ENCODE peak calls at places on chromosomes 11 and 22, in six cellular contexts. One of them, this sample, is unnamed.

GRCh38 chr11:78338138-78338537 is 79.5 kb downstream of the GAB2 start:
- DNase-seq in adrenal gland: no peak
- DNase-seq in H7: no peak
- DNase-seq in SJSA1: no peak
- DNase-seq in astrocyte of the spinal cord: no peak
- DNase-seq in HFF-Myc: no peak
- DNase-seq in this sample: no peak

GRCh38 chr11:119671048-119671447 is 58.0 kb downstream of the NECTIN1 start:
- DNase-seq in H7: no peak
- DNase-seq in adrenal gland: peak
- DNase-seq in SJSA1: no peak
- DNase-seq in astrocyte of the spinal cord: peak
- DNase-seq in HFF-Myc: peak
- DNase-seq in this sample: no peak

GRCh38 chr11:111429066-111429506 is 50.0 kb upstream of the POU2AF1 start:
- DNase-seq in adrenal gland: peak
- DNase-seq in H7: peak
- DNase-seq in astrocyte of the spinal cord: peak
- DNase-seq in SJSA1: no peak
- DNase-seq in HFF-Myc: no peak
- DNase-seq in this sample: peak

GRCh38 chr11:86800076-86800955 is at the start of gene PRSS23:
- DNase-seq in SJSA1: peak
- DNase-seq in H7: peak
- DNase-seq in HFF-Myc: no peak
- DNase-seq in adrenal gland: peak
- DNase-seq in astrocyte of the spinal cord: peak
- DNase-seq in this sample: no peak

GRCh38 chr11:82775736-82776346 is 42.2 kb upstream of the FAM181B start:
- DNase-seq in adrenal gland: peak
- DNase-seq in astrocyte of the spinal cord: peak
- DNase-seq in SJSA1: peak
- DNase-seq in H7: peak
- DNase-seq in HFF-Myc: peak
- DNase-seq in this sample: peak

GRCh38 chr11:1224491-1225385 is 1.9 kb downstream of the MUC5B start:
- DNase-seq in H7: peak
- DNase-seq in HFF-Myc: no peak
- DNase-seq in astrocyte of the spinal cord: no peak
- DNase-seq in SJSA1: no peak
- DNase-seq in adrenal gland: no peak
- DNase-seq in this sample: no peak

GRCh38 chr11:18259259-18259658 is 6.8 kb upstream of the SAA1 start:
- DNase-seq in adrenal gland: no peak
- DNase-seq in HFF-Myc: no peak
- DNase-seq in SJSA1: no peak
- DNase-seq in H7: no peak
- DNase-seq in astrocyte of the spinal cord: no peak
- DNase-seq in this sample: no peak

GRCh38 chr22:35591696-35592417 is 25.3 kb downstream of the MB start:
- DNase-seq in SJSA1: no peak
- DNase-seq in H7: no peak
- DNase-seq in HFF-Myc: no peak
- DNase-seq in adrenal gland: no peak
- DNase-seq in astrocyte of the spinal cord: no peak
- DNase-seq in this sample: no peak

GRCh38 chr11:79081441-79082124 is 359.2 kb downstream of the TENM4 start:
- DNase-seq in H7: no peak
- DNase-seq in SJSA1: peak
- DNase-seq in HFF-Myc: peak
- DNase-seq in astrocyte of the spinal cord: peak
- DNase-seq in adrenal gland: no peak
- DNase-seq in this sample: no peak

GRCh38 chr11:77085652-77086051 is 17.0 kb upstream of the OMP start:
- DNase-seq in astrocyte of the spinal cord: no peak
- DNase-seq in adrenal gland: no peak
- DNase-seq in SJSA1: no peak
- DNase-seq in HFF-Myc: no peak
- DNase-seq in H7: no peak
- DNase-seq in this sample: no peak

GRCh38 chr22:41931701-41932269 is 5.2 kb upstream of the TNFRSF13C start:
- DNase-seq in H7: no peak
- DNase-seq in astrocyte of the spinal cord: no peak
- DNase-seq in adrenal gland: no peak
- DNase-seq in SJSA1: no peak
- DNase-seq in HFF-Myc: no peak
- DNase-seq in this sample: no peak

GRCh38 chr22:22161924-22162851 is 82.4 kb upstream of the VPREB1 start:
- DNase-seq in astrocyte of the spinal cord: no peak
- DNase-seq in HFF-Myc: no peak
- DNase-seq in SJSA1: no peak
- DNase-seq in H7: peak
- DNase-seq in adrenal gland: no peak
- DNase-seq in this sample: no peak

GRCh38 chr22:38454361-38455062 is 487 bp downstream of the KCNJ4 start:
- DNase-seq in HFF-Myc: no peak
- DNase-seq in adrenal gland: no peak
- DNase-seq in H7: peak
- DNase-seq in astrocyte of the spinal cord: no peak
- DNase-seq in SJSA1: no peak
- DNase-seq in this sample: peak

GRCh38 chr11:71181566-71181965 is 70.8 kb downstream of the SHANK2 start:
- DNase-seq in astrocyte of the spinal cord: no peak
- DNase-seq in HFF-Myc: no peak
- DNase-seq in H7: no peak
- DNase-seq in SJSA1: no peak
- DNase-seq in adrenal gland: no peak
- DNase-seq in this sample: no peak

GRCh38 chr11:14308114-14308896 is 50.7 kb downstream of the RRAS2 start:
- DNase-seq in adrenal gland: peak
- DNase-seq in SJSA1: peak
- DNase-seq in HFF-Myc: peak
- DNase-seq in H7: no peak
- DNase-seq in astrocyte of the spinal cord: peak
- DNase-seq in this sample: peak

GRCh38 chr11:94154095-94154856 is 25.6 kb downstream of the PANX1 start:
- DNase-seq in HFF-Myc: no peak
- DNase-seq in adrenal gland: no peak
- DNase-seq in SJSA1: no peak
- DNase-seq in astrocyte of the spinal cord: no peak
- DNase-seq in H7: no peak
- DNase-seq in this sample: no peak

GRCh38 chr22:29977107-29977506 is 94.1 kb downstream of the MTMR3 start:
- DNase-seq in SJSA1: no peak
- DNase-seq in HFF-Myc: no peak
- DNase-seq in adrenal gland: no peak
- DNase-seq in H7: no peak
- DNase-seq in astrocyte of the spinal cord: no peak
- DNase-seq in this sample: no peak

GRCh38 chr11:6319001-6319878 is 1.1 kb downstream of the CAVIN3 start:
- DNase-seq in SJSA1: no peak
- DNase-seq in HFF-Myc: no peak
- DNase-seq in adrenal gland: peak
- DNase-seq in H7: peak
- DNase-seq in astrocyte of the spinal cord: peak
- DNase-seq in this sample: no peak

GRCh38 chr22:50529416-50530279 is at the start of gene TYMP:
- DNase-seq in adrenal gland: peak
- DNase-seq in HFF-Myc: no peak
- DNase-seq in astrocyte of the spinal cord: no peak
- DNase-seq in SJSA1: no peak
- DNase-seq in H7: peak
- DNase-seq in this sample: no peak

GRCh38 chr11:8033791-8034585 is 46.9 kb downstream of the EIF3F start:
- DNase-seq in H7: no peak
- DNase-seq in HFF-Myc: no peak
- DNase-seq in adrenal gland: no peak
- DNase-seq in astrocyte of the spinal cord: no peak
- DNase-seq in SJSA1: no peak
- DNase-seq in this sample: no peak

GRCh38 chr11:103358251-103358650 is 249.0 kb downstream of the DYNC2H1 start:
- DNase-seq in adrenal gland: no peak
- DNase-seq in HFF-Myc: no peak
- DNase-seq in H7: no peak
- DNase-seq in SJSA1: no peak
- DNase-seq in astrocyte of the spinal cord: peak
- DNase-seq in this sample: no peak

GRCh38 chr22:33274214-33274828 is 216.1 kb upstream of the SYN3 start:
- DNase-seq in H7: peak
- DNase-seq in HFF-Myc: no peak
- DNase-seq in SJSA1: no peak
- DNase-seq in astrocyte of the spinal cord: no peak
- DNase-seq in adrenal gland: peak
- DNase-seq in this sample: peak

GRCh38 chr11:57336111-57336666 is 497 bp upstream of the SSRP1 start:
- DNase-seq in adrenal gland: peak
- DNase-seq in H7: no peak
- DNase-seq in HFF-Myc: no peak
- DNase-seq in SJSA1: no peak
- DNase-seq in astrocyte of the spinal cord: no peak
- DNase-seq in this sample: no peak

GRCh38 chr22:48639896-48640732 is 1187.6 kb downstream of the BRD1 start:
- DNase-seq in adrenal gland: no peak
- DNase-seq in HFF-Myc: no peak
- DNase-seq in SJSA1: no peak
- DNase-seq in astrocyte of the spinal cord: no peak
- DNase-seq in H7: no peak
- DNase-seq in this sample: no peak

GRCh38 chr22:48641906-48642475 is 1185.7 kb downstream of the BRD1 start:
- DNase-seq in SJSA1: no peak
- DNase-seq in adrenal gland: no peak
- DNase-seq in astrocyte of the spinal cord: no peak
- DNase-seq in HFF-Myc: no peak
- DNase-seq in H7: no peak
- DNase-seq in this sample: no peak

GRCh38 chr22:48642550-48642949 is 1185.1 kb downstream of the BRD1 start:
- DNase-seq in astrocyte of the spinal cord: no peak
- DNase-seq in H7: no peak
- DNase-seq in SJSA1: no peak
- DNase-seq in adrenal gland: no peak
- DNase-seq in HFF-Myc: no peak
- DNase-seq in this sample: no peak

GRCh38 chr22:48639021-48639795 is 1188.5 kb downstream of the BRD1 start:
- DNase-seq in astrocyte of the spinal cord: no peak
- DNase-seq in H7: no peak
- DNase-seq in HFF-Myc: no peak
- DNase-seq in adrenal gland: no peak
- DNase-seq in SJSA1: no peak
- DNase-seq in this sample: no peak

GRCh38 chr22:48640890-48641771 is 1186.5 kb downstream of the BRD1 start:
- DNase-seq in HFF-Myc: no peak
- DNase-seq in astrocyte of the spinal cord: no peak
- DNase-seq in H7: peak
- DNase-seq in SJSA1: no peak
- DNase-seq in adrenal gland: no peak
- DNase-seq in this sample: no peak
- H3K4me3 ChIP-seq in HFF-Myc: no peak
- H3K4me3 ChIP-seq in astrocyte of the spinal cord: no peak
- H3K4me3 ChIP-seq in H7: no peak
- H3K4me3 ChIP-seq in SJSA1: no peak
- H3K4me3 ChIP-seq in adrenal gland: no peak
- H3K4me3 ChIP-seq in this sample: no peak

GRCh38 chr11:34585870-34586654 is 34.8 kb upstream of the EHF start:
- DNase-seq in H7: peak
- DNase-seq in astrocyte of the spinal cord: peak
- DNase-seq in SJSA1: peak
- DNase-seq in HFF-Myc: peak
- DNase-seq in adrenal gland: no peak
- DNase-seq in this sample: peak
- H3K4me3 ChIP-seq in H7: no peak
- H3K4me3 ChIP-seq in astrocyte of the spinal cord: no peak
- H3K4me3 ChIP-seq in SJSA1: no peak
- H3K4me3 ChIP-seq in HFF-Myc: no peak
- H3K4me3 ChIP-seq in adrenal gland: no peak
- H3K4me3 ChIP-seq in this sample: no peak

DNA sequence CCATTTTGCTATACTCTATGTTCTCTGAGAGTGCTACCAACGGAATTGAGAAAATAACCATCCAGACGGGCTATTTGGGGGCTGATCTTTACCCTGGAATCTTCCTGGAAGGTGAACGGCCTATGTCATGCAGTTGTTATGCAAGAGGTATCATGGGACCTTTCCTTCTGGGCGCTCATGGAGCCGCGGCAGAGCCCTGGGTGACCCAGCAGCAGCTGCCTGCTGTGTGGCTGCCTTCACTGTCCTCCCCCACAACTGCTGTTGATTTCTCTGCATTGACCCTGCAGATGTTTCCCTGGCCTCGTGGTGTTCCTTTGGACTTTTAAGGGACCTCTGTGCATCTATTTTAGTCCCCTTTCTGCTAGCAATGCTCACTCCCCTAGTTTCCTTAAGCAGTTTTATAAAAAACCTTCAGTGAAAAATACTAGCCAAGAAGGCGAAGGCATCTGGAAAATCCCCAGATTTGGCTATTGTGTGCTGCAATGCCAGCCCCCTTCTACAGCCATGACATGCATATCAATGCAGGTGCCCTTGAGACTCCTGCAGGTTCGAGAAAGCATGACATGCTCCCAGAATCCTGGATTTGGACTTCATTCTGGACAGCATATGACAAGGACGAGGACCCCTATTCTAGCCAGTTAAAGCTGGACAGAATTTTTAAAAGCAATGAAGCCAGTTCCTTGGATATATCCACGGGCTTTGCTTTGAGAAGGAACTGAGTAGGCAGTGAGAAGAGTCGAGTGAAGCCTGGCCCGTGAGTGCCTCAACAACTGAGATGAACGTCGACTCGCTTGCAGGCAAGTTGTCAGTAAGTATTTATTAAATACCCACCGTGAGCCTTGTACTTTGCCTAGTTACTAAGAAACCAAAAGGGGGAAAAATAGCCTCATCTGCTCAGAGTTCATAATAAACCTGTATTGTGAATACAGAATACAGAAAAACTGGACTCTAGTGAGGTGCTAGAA is at the start of gene SLC25A18:
- DNase-seq in H7: peak
- DNase-seq in HFF-Myc: no peak
- DNase-seq in SJSA1: no peak
- DNase-seq in astrocyte of the spinal cord: no peak
- DNase-seq in adrenal gland: peak
- DNase-seq in this sample: no peak
- H3K4me3 ChIP-seq in H7: no peak
- H3K4me3 ChIP-seq in HFF-Myc: no peak
- H3K4me3 ChIP-seq in SJSA1: no peak
- H3K4me3 ChIP-seq in astrocyte of the spinal cord: no peak
- H3K4me3 ChIP-seq in adrenal gland: no peak
- H3K4me3 ChIP-seq in this sample: no peak

DNA sequence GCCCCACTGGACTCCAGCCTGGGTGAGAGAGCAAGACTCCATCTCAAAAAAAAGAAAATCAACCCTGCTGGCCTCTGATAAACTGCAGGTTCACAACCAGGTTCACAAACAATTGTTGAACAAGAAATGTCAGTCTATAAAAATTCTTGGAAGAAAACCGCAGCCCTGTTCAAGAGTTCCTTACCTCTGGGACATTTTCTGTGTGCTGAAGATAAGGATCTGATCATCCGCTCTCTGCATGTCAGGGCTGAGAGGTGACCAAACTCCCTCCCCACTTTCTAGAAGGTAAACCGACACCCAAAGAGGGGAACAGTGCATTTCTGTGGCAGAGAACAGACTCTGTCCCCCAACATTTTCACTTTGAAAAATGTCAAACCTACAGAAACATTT is 4.2 kb upstream of the UPK3A start:
- DNase-seq in adrenal gland: no peak
- DNase-seq in HFF-Myc: no peak
- DNase-seq in H7: no peak
- DNase-seq in SJSA1: no peak
- DNase-seq in astrocyte of the spinal cord: no peak
- DNase-seq in this sample: no peak
- H3K4me3 ChIP-seq in adrenal gland: no peak
- H3K4me3 ChIP-seq in HFF-Myc: no peak
- H3K4me3 ChIP-seq in H7: no peak
- H3K4me3 ChIP-seq in SJSA1: no peak
- H3K4me3 ChIP-seq in astrocyte of the spinal cord: no peak
- H3K4me3 ChIP-seq in this sample: no peak

This sample was measured in Jurkat, Clone E6-1.